ENCODE peak calls at places on chromosomes 2 and 18, in six cellular contexts. C is ELF-1; U is C1 segment of cervical spinal cord; B is activated T-cell treated with anti-CD3 and anti-CD28 coated beads for 1 hour; F is activated T-helper 2 cell treated with anti-CD3 and anti-CD28 coated beads, Interferon-gamma antibody, Interleukin-2, Interleukin-4, amounts not matched to agents 10 μg/mL and 5 μg/mL and 100 μg/mL, durations not matched to agents 14 hours and 24 hours and 36 hours; I is GM12865. K is an unnamed sample.

GRCh38 chr2:236209535-236209934 is 41.3 kb upstream of the GBX2 start:
- DNase-seq in C (peak; percentile 74), U (no peak), B (no peak), F (no peak), I (no peak), K (peak; percentile 68)

GRCh38 chr2:16725549-16725948 is 59.9 kb upstream of the CYRIA start:
- DNase-seq in C (no peak), U (no peak), B (no peak), F (no peak), I (no peak), K (no peak)

GRCh38 chr2:68832161-68832869 is 38.9 kb downstream of the BMP10 start:
- DNase-seq in C (peak; percentile 30), U (peak; percentile 57), B (peak; percentile 17), F (no peak), I (peak; percentile 72), K (no peak)

GRCh38 chr2:108917078-108917440 is 72.0 kb downstream of the EDAR start:
- DNase-seq in C (no peak), U (no peak), B (no peak), F (no peak), I (no peak), K (no peak)

GRCh38 chr2:218858671-218859555 is 692 bp upstream of the WNT6 start:
- DNase-seq in C (peak; percentile 84), U (no peak), B (no peak), F (no peak), I (no peak), K (peak; percentile 84)

GRCh38 chr2:24840164-24840869 is 47.1 kb downstream of the CENPO start:
- DNase-seq in C (no peak), U (no peak), B (no peak), F (no peak), I (no peak), K (no peak)

GRCh38 chr18:10851824-10852225 is 297.5 kb downstream of the PIEZO2 start:
- DNase-seq in C (no peak), U (no peak), B (no peak), F (no peak), I (peak; percentile 81), K (peak; percentile 78)

GRCh38 chr2:224711381-224711780 is 4.8 kb downstream of the CCDC195 start:
- DNase-seq in C (no peak), U (no peak), B (no peak), F (no peak), I (no peak), K (no peak)

GRCh38 chr2:236582968-236583367 is 13.3 kb downstream of the ACKR3 start:
- DNase-seq in C (no peak), U (no peak), B (no peak), F (no peak), I (peak; percentile 50), K (no peak)

GRCh38 chr2:241494311-241494908 is 14.0 kb downstream of the STK25 start:
- DNase-seq in C (no peak), U (no peak), B (no peak), F (no peak), I (no peak), K (no peak)

GRCh38 chr2:144325086-144325485 is 194.8 kb downstream of the ZEB2 start:
- DNase-seq in C (no peak), U (no peak), B (no peak), F (peak; percentile 60), I (peak; percentile 63), K (no peak)

GRCh38 chr18:57981629-57982028 is 62.4 kb upstream of the NEDD4L start:
- DNase-seq in C (no peak), U (no peak), B (no peak), F (no peak), I (no peak), K (no peak)

GRCh38 chr18:46470714-46471113 is 186.3 kb downstream of the LOXHD1 start:
- DNase-seq in C (no peak), U (no peak), B (no peak), F (no peak), I (no peak), K (no peak)

GRCh38 chr18:9474103-9474982 is 970 bp upstream of the RALBP1 start:
- DNase-seq in C (no peak), U (no peak), B (no peak), F (no peak), I (no peak), K (peak; percentile 75)

GRCh38 chr2:46308081-46308480 is 10.9 kb downstream of the EPAS1 start:
- DNase-seq in C (no peak), U (no peak), B (no peak), F (no peak), I (no peak), K (no peak)

GRCh38 chr18:46335551-46336059 is 231.4 kb downstream of the HAUS1 start:
- DNase-seq in C (peak; percentile 42), U (no peak), B (no peak), F (no peak), I (no peak), K (peak; percentile 88)

GRCh38 chr2:42359304-42359749 is 1.7 kb downstream of the COX7A2L start:
- DNase-seq in C (no peak), U (no peak), B (no peak), F (no peak), I (peak; percentile 45), K (no peak)

GRCh38 chr2:216875861-216876260 is 16.0 kb upstream of the TNP1 start:
- DNase-seq in C (no peak), U (no peak), B (no peak), F (no peak), I (no peak), K (no peak)

GRCh38 chr18:77230645-77231044 is 19.0 kb upstream of the GALR1 start:
- DNase-seq in C (no peak), U (no peak), B (no peak), F (no peak), I (no peak), K (no peak)

GRCh38 chr2:28620801-28621171 is 124.9 kb downstream of the PLB1 start:
- DNase-seq in C (no peak), U (no peak), B (no peak), F (no peak), I (no peak), K (no peak)

GRCh38 chr2:26848336-26849055 is 564 bp downstream of the DPYSL5 start:
- DNase-seq in C (peak; percentile 64), U (no peak), B (no peak), F (no peak), I (no peak), K (peak; percentile 50)

GRCh38 chr2:3914243-3914642 is 210.9 kb downstream of the DCDC2C start:
- DNase-seq in C (no peak), U (no peak), B (no peak), F (no peak), I (no peak), K (no peak)

GRCh38 chr18:11655605-11655932 is 33.5 kb upstream of the GNAL start:
- DNase-seq in C (peak; percentile 64), U (no peak), B (no peak), F (no peak), I (no peak), K (no peak)

GRCh38 chr18:12423820-12424219 is 16.1 kb downstream of the PRELID3A start:
- DNase-seq in C (no peak), U (no peak), B (no peak), F (no peak), I (no peak), K (no peak)

GRCh38 chr18:76823166-76823539 is 796 bp downstream of the ZNF236 start:
- DNase-seq in C (no peak), U (no peak), B (no peak), F (no peak), I (no peak), K (no peak)

GRCh38 chr2:38613126-38613848 is 10.6 kb upstream of the HNRNPLL start:
- DNase-seq in C (no peak), U (no peak), B (no peak), F (no peak), I (no peak), K (no peak)